ENCODE peak calls at places on chromosomes 16 and 17, in seven cellular contexts. One of them, this sample, is unnamed.

GRCh38 chr17:50908860-50909764 is 43.0 kb upstream of the TOB1 start:
- DNase-seq in cardiac muscle cell: no peak
- DNase-seq in CD4-positive, alpha-beta T cell: peak; percentile 40
- DNase-seq in PC-9: no peak
- DNase-seq in thoracic aorta: no peak
- DNase-seq in endothelial cell of umbilical vein: peak; percentile 26
- DNase-seq in upper lobe of right lung: peak; percentile 86
- DNase-seq in this sample: no peak

GRCh38 chr17:64378890-64379354 is 11.7 kb downstream of the PECAM1 start:
- DNase-seq in PC-9: peak; percentile 85
- DNase-seq in CD4-positive, alpha-beta T cell: no peak
- DNase-seq in upper lobe of right lung: peak; percentile 6
- DNase-seq in thoracic aorta: no peak
- DNase-seq in endothelial cell of umbilical vein: peak; percentile 83
- DNase-seq in cardiac muscle cell: no peak
- DNase-seq in this sample: no peak

GRCh38 chr16:77445321-77445720 is 10.5 kb upstream of the ADAMTS18 start:
- DNase-seq in upper lobe of right lung: no peak
- DNase-seq in thoracic aorta: no peak
- DNase-seq in cardiac muscle cell: no peak
- DNase-seq in PC-9: no peak
- DNase-seq in endothelial cell of umbilical vein: no peak
- DNase-seq in CD4-positive, alpha-beta T cell: no peak
- DNase-seq in this sample: no peak

GRCh38 chr17:45131616-45132301 is 556 bp downstream of the PLCD3 start:
- DNase-seq in CD4-positive, alpha-beta T cell: peak; percentile 42
- DNase-seq in cardiac muscle cell: peak; percentile 40
- DNase-seq in upper lobe of right lung: peak; percentile 80
- DNase-seq in endothelial cell of umbilical vein: peak; percentile 49
- DNase-seq in thoracic aorta: no peak
- DNase-seq in PC-9: peak; percentile 67
- DNase-seq in this sample: no peak

GRCh38 chr16:61611847-61612491 is 424.3 kb downstream of the CDH8 start:
- DNase-seq in thoracic aorta: no peak
- DNase-seq in CD4-positive, alpha-beta T cell: no peak
- DNase-seq in PC-9: no peak
- DNase-seq in cardiac muscle cell: no peak
- DNase-seq in endothelial cell of umbilical vein: no peak
- DNase-seq in upper lobe of right lung: no peak
- DNase-seq in this sample: no peak

GRCh38 chr17:21549107-21549687 is 143.1 kb upstream of the KCNJ18 start:
- DNase-seq in upper lobe of right lung: no peak
- DNase-seq in endothelial cell of umbilical vein: no peak
- DNase-seq in PC-9: no peak
- DNase-seq in CD4-positive, alpha-beta T cell: no peak
- DNase-seq in thoracic aorta: no peak
- DNase-seq in cardiac muscle cell: peak; percentile 64
- DNase-seq in this sample: no peak

GRCh38 chr16:28309811-28310311 is 17.5 kb downstream of the SBK1 start:
- DNase-seq in cardiac muscle cell: no peak
- DNase-seq in upper lobe of right lung: peak; percentile 80
- DNase-seq in CD4-positive, alpha-beta T cell: peak; percentile 87
- DNase-seq in endothelial cell of umbilical vein: no peak
- DNase-seq in thoracic aorta: no peak
- DNase-seq in PC-9: no peak
- DNase-seq in this sample: peak; percentile 59

GRCh38 chr17:48729335-48730239 is 1.0 kb upstream of the HOXB13 start:
- DNase-seq in PC-9: no peak
- DNase-seq in cardiac muscle cell: no peak
- DNase-seq in endothelial cell of umbilical vein: no peak
- DNase-seq in upper lobe of right lung: no peak
- DNase-seq in thoracic aorta: no peak
- DNase-seq in CD4-positive, alpha-beta T cell: no peak
- DNase-seq in this sample: no peak

GRCh38 chr16:77789085-77789611 is 784 bp downstream of the VAT1L start:
- DNase-seq in PC-9: no peak
- DNase-seq in cardiac muscle cell: no peak
- DNase-seq in upper lobe of right lung: no peak
- DNase-seq in endothelial cell of umbilical vein: no peak
- DNase-seq in CD4-positive, alpha-beta T cell: no peak
- DNase-seq in thoracic aorta: no peak
- DNase-seq in this sample: no peak

GRCh38 chr17:28597606-28598383 is 1.0 kb downstream of the SPAG5 start:
- DNase-seq in CD4-positive, alpha-beta T cell: no peak
- DNase-seq in cardiac muscle cell: no peak
- DNase-seq in upper lobe of right lung: no peak
- DNase-seq in thoracic aorta: no peak
- DNase-seq in endothelial cell of umbilical vein: no peak
- DNase-seq in PC-9: peak; percentile 36
- DNase-seq in this sample: no peak

GRCh38 chr17:41937970-41938851 is 7.8 kb downstream of the ODAD4 start:
- DNase-seq in CD4-positive, alpha-beta T cell: no peak
- DNase-seq in cardiac muscle cell: no peak
- DNase-seq in thoracic aorta: no peak
- DNase-seq in PC-9: no peak
- DNase-seq in upper lobe of right lung: no peak
- DNase-seq in endothelial cell of umbilical vein: no peak
- DNase-seq in this sample: no peak

GRCh38 chr16:17519041-17519440 is 48.3 kb upstream of the XYLT1 start:
- DNase-seq in upper lobe of right lung: no peak
- DNase-seq in endothelial cell of umbilical vein: no peak
- DNase-seq in CD4-positive, alpha-beta T cell: no peak
- DNase-seq in cardiac muscle cell: no peak
- DNase-seq in PC-9: no peak
- DNase-seq in thoracic aorta: no peak
- DNase-seq in this sample: no peak

GRCh38 chr17:58215685-58216084 is 3.4 kb downstream of the MKS1 start:
- DNase-seq in thoracic aorta: no peak
- DNase-seq in cardiac muscle cell: no peak
- DNase-seq in upper lobe of right lung: no peak
- DNase-seq in CD4-positive, alpha-beta T cell: no peak
- DNase-seq in PC-9: no peak
- DNase-seq in endothelial cell of umbilical vein: no peak
- DNase-seq in this sample: no peak

GRCh38 chr16:85332175-85332574 is 219.9 kb upstream of the CIBAR2 start:
- DNase-seq in PC-9: no peak
- DNase-seq in CD4-positive, alpha-beta T cell: no peak
- DNase-seq in endothelial cell of umbilical vein: no peak
- DNase-seq in cardiac muscle cell: no peak
- DNase-seq in upper lobe of right lung: no peak
- DNase-seq in thoracic aorta: no peak
- DNase-seq in this sample: no peak

GRCh38 chr16:84283314-84284167 is 11.1 kb upstream of the WFDC1 start:
- DNase-seq in PC-9: no peak
- DNase-seq in endothelial cell of umbilical vein: no peak
- DNase-seq in upper lobe of right lung: no peak
- DNase-seq in cardiac muscle cell: no peak
- DNase-seq in thoracic aorta: no peak
- DNase-seq in CD4-positive, alpha-beta T cell: no peak
- DNase-seq in this sample: no peak

GRCh38 chr16:56983211-56983751 is 6.1 kb upstream of the NLRC5 start:
- DNase-seq in endothelial cell of umbilical vein: no peak
- DNase-seq in cardiac muscle cell: no peak
- DNase-seq in CD4-positive, alpha-beta T cell: no peak
- DNase-seq in thoracic aorta: no peak
- DNase-seq in PC-9: no peak
- DNase-seq in upper lobe of right lung: no peak
- DNase-seq in this sample: no peak

DNA sequence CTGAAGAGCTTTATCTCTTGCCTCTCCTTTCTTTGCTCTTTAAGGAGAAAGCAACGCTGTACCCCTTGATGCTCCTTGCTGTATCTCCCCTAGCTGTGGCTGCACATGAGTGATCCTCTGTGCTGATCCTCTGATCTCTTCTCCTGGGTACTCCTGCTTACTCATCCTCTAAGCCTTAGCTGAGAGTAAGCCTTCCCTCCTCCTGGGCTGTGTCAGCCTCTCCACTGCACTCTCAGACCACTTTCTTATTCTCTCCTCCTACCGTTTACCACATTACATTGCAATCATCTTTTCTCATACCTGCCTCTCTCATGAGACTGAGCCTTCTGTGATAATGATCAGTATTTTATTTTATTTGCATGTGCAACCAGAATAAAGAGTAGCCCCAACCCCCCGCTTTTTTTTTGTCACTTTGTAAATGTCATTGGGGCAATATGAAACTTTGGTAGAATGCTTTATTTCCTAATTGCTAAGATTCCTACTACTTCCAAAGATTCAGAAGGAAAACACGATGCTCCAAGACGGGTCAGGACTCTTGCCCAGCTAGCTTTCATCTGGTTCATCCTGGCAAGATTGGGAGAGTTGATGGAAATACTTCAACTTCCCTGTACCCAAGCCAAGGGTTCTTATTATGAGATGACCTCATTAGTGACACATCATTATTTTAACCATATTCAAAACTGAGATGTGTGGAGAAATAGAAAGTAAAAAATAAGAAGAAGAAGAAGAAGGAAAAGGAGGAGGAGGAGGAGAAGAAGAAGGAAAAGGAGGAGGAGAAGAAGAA is 25.3 kb downstream of the SOX9 start:
- DNase-seq in thoracic aorta: no peak
- DNase-seq in cardiac muscle cell: no peak
- DNase-seq in PC-9: no peak
- DNase-seq in endothelial cell of umbilical vein: no peak
- DNase-seq in CD4-positive, alpha-beta T cell: no peak
- DNase-seq in upper lobe of right lung: no peak
- DNase-seq in this sample: no peak
- TF ChIP-seq CTCF in thoracic aorta: no peak
- TF ChIP-seq CTCF in cardiac muscle cell: no peak
- TF ChIP-seq CTCF in PC-9: no peak
- TF ChIP-seq CTCF in endothelial cell of umbilical vein: no peak
- TF ChIP-seq CTCF in CD4-positive, alpha-beta T cell: no peak
- TF ChIP-seq CTCF in upper lobe of right lung: no peak
- TF ChIP-seq CTCF in this sample: no peak

DNA sequence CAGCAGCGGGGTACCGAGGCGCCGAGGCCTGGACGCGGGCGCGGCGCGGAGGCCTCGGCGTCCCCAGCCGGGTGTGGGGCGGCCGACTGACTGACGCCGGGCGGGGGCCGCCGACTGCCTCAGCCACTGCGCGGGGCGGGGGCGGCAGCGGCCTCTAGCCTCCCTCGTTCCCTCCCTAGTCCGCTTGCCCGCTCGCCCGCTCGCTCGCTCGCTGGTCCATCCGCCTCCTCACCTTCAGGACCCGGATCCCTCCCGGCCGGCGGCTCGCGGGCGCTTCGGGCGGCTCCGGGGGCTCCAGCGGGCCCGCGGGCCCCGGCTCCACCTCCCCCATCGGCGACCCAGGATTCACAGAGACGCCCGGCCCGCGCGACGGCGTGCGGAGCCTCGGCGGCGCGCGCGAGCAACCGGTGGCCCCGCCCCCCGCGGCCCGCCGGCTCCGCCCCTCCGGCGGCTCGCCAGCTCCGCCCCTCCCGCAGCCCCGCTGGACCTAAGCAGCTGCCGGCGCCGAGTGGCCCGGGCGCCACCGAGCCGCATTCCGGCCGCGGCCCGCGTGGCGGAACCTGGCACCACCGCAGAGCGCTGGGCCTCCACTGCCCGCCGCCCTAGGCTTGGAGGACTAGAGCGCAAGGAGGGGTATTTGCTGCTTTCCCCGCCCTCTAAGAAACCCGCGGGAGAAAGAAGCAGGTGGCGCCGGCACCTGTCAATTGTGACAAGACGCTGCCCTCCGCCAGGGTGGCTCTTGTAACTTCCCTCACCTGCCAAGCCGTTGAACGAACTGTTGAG is 773 bp downstream of the PHLPP2 start:
- DNase-seq in endothelial cell of umbilical vein: peak; percentile 75
- DNase-seq in PC-9: peak; percentile 60
- DNase-seq in CD4-positive, alpha-beta T cell: peak; percentile 71
- DNase-seq in thoracic aorta: peak; percentile 11
- DNase-seq in cardiac muscle cell: peak; percentile 65
- DNase-seq in upper lobe of right lung: peak; percentile 89
- DNase-seq in this sample: peak; percentile 77
- TF ChIP-seq CTCF in endothelial cell of umbilical vein: no peak
- TF ChIP-seq CTCF in PC-9: no peak
- TF ChIP-seq CTCF in CD4-positive, alpha-beta T cell: no peak
- TF ChIP-seq CTCF in thoracic aorta: no peak
- TF ChIP-seq CTCF in cardiac muscle cell: no peak
- TF ChIP-seq CTCF in upper lobe of right lung: peak; percentile 11
- TF ChIP-seq CTCF in this sample: peak; percentile 13

GRCh38 chr17:980406-981291 is 1.1 kb upstream of the NXN start:
- DNase-seq in cardiac muscle cell: peak; percentile 89
- DNase-seq in PC-9: peak; percentile 73
- DNase-seq in upper lobe of right lung: peak; percentile 80
- DNase-seq in CD4-positive, alpha-beta T cell: peak; percentile 80
- DNase-seq in thoracic aorta: no peak
- DNase-seq in endothelial cell of umbilical vein: peak; percentile 82
- DNase-seq in this sample: peak; percentile 84

GRCh38 chr17:979539-980405 is at the start of gene NXN:
- DNase-seq in thoracic aorta: peak; percentile 45
- DNase-seq in CD4-positive, alpha-beta T cell: peak; percentile 88
- DNase-seq in endothelial cell of umbilical vein: peak; percentile 80
- DNase-seq in upper lobe of right lung: peak; percentile 94
- DNase-seq in PC-9: peak; percentile 37
- DNase-seq in cardiac muscle cell: peak; percentile 83
- DNase-seq in this sample: peak; percentile 70

GRCh38 chr17:978110-979093 is 1.2 kb downstream of the NXN start:
- DNase-seq in PC-9: no peak
- DNase-seq in cardiac muscle cell: peak; percentile 32
- DNase-seq in thoracic aorta: no peak
- DNase-seq in CD4-positive, alpha-beta T cell: no peak
- DNase-seq in endothelial cell of umbilical vein: peak; percentile 48
- DNase-seq in upper lobe of right lung: peak; percentile 77
- DNase-seq in this sample: no peak

GRCh38 chr17:979211-979538 is 401 bp downstream of the NXN start:
- DNase-seq in upper lobe of right lung: no peak
- DNase-seq in PC-9: no peak
- DNase-seq in endothelial cell of umbilical vein: no peak
- DNase-seq in cardiac muscle cell: no peak
- DNase-seq in thoracic aorta: no peak
- DNase-seq in CD4-positive, alpha-beta T cell: no peak
- DNase-seq in this sample: no peak

GRCh38 chr17:981292-981658 is 1.7 kb upstream of the NXN start:
- DNase-seq in cardiac muscle cell: no peak
- DNase-seq in upper lobe of right lung: no peak
- DNase-seq in PC-9: no peak
- DNase-seq in thoracic aorta: no peak
- DNase-seq in CD4-positive, alpha-beta T cell: no peak
- DNase-seq in endothelial cell of umbilical vein: no peak
- DNase-seq in this sample: no peak
- TF ChIP-seq CTCF in cardiac muscle cell: no peak
- TF ChIP-seq CTCF in upper lobe of right lung: no peak
- TF ChIP-seq CTCF in PC-9: peak; percentile 42
- TF ChIP-seq CTCF in thoracic aorta: no peak
- TF ChIP-seq CTCF in CD4-positive, alpha-beta T cell: peak; percentile 35
- TF ChIP-seq CTCF in endothelial cell of umbilical vein: no peak
- TF ChIP-seq CTCF in this sample: no peak

DNA sequence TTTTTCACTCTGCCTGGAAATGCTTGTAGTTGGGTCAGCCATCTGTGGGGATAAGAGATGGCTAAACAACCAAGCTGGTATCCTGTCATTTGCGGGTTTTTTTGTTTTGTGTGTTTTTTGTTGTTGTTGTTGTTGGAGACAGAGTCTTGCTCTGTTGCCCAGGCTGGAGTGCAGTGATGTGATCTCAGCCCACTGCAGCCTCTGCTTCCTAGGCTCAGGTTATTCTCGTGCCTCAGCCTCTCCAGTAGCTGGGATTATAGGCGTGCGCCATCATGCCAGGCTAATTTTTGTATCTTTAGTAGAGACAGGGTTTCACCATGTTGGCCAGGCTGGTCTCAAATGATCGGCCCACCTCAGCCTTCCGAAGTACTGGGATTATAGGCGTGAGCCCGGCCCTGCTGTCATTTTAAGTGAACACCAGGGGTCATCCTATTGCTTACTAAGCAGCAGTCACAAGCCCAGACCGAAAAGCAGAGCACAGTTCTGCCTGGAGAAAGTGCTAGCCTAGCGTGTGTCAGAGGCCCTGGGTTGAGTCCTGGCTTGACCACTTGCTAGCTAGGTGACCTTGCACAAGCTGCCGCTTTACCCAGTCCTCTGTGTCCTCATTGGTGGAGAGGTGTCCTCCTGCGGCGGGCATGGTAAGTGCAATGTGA is 4.6 kb downstream of the SMCR8 start:
- DNase-seq in PC-9: peak; percentile 34
- DNase-seq in thoracic aorta: no peak
- DNase-seq in upper lobe of right lung: no peak
- DNase-seq in cardiac muscle cell: peak; percentile 77
- DNase-seq in CD4-positive, alpha-beta T cell: no peak
- DNase-seq in endothelial cell of umbilical vein: peak; percentile 37
- DNase-seq in this sample: no peak
- TF ChIP-seq CTCF in PC-9: peak; percentile 48
- TF ChIP-seq CTCF in thoracic aorta: no peak
- TF ChIP-seq CTCF in upper lobe of right lung: peak; percentile 27
- TF ChIP-seq CTCF in cardiac muscle cell: peak; percentile 65
- TF ChIP-seq CTCF in CD4-positive, alpha-beta T cell: no peak
- TF ChIP-seq CTCF in endothelial cell of umbilical vein: peak; percentile 46
- TF ChIP-seq CTCF in this sample: peak; percentile 56